ENCODE peak calls at places on chromosomes 4 and X, in seven cellular contexts. One of them, this sample, is unnamed.

GRCh38 chr4:64784125-64784524 is 374.9 kb upstream of the TECRL start:
- DNase-seq in spleen: no peak
- DNase-seq in esophagus muscularis mucosa: no peak
- DNase-seq in breast epithelium: no peak
- DNase-seq in SK-N-MC: no peak
- DNase-seq in Panc1: no peak
- DNase-seq in GM12891: no peak
- DNase-seq in this sample: no peak

GRCh38 chr4:85426366-85426765 is 48.6 kb upstream of the ARHGAP24 start:
- DNase-seq in GM12891: no peak
- DNase-seq in breast epithelium: no peak
- DNase-seq in spleen: no peak
- DNase-seq in Panc1: no peak
- DNase-seq in SK-N-MC: no peak
- DNase-seq in esophagus muscularis mucosa: no peak
- DNase-seq in this sample: no peak

GRCh38 chrX:12779534-12779933 is 11.7 kb upstream of the PRPS2 start:
- DNase-seq in breast epithelium: no peak
- DNase-seq in Panc1: no peak
- DNase-seq in SK-N-MC: no peak
- DNase-seq in esophagus muscularis mucosa: no peak
- DNase-seq in GM12891: no peak
- DNase-seq in spleen: no peak
- DNase-seq in this sample: no peak

GRCh38 chr4:23847158-23847557 is 42.7 kb downstream of the PPARGC1A start:
- DNase-seq in breast epithelium: no peak
- DNase-seq in SK-N-MC: no peak
- DNase-seq in GM12891: no peak
- DNase-seq in esophagus muscularis mucosa: no peak
- DNase-seq in Panc1: no peak
- DNase-seq in spleen: no peak
- DNase-seq in this sample: no peak

GRCh38 chrX:146127617-146128016 is 310.0 kb downstream of the SLITRK2 start:
- DNase-seq in esophagus muscularis mucosa: no peak
- DNase-seq in GM12891: no peak
- DNase-seq in breast epithelium: no peak
- DNase-seq in spleen: no peak
- DNase-seq in SK-N-MC: no peak
- DNase-seq in Panc1: no peak
- DNase-seq in this sample: no peak

GRCh38 chr4:142984871-142985585 is 138.9 kb upstream of the INPP4B start:
- DNase-seq in Panc1: no peak
- DNase-seq in breast epithelium: no peak
- DNase-seq in spleen: no peak
- DNase-seq in GM12891: no peak
- DNase-seq in esophagus muscularis mucosa: no peak
- DNase-seq in SK-N-MC: no peak
- DNase-seq in this sample: no peak

GRCh38 chrX:56932106-56932505 is 63.2 kb downstream of the SPIN3 start:
- DNase-seq in breast epithelium: no peak
- DNase-seq in SK-N-MC: no peak
- DNase-seq in spleen: no peak
- DNase-seq in Panc1: no peak
- DNase-seq in esophagus muscularis mucosa: no peak
- DNase-seq in GM12891: no peak
- DNase-seq in this sample: no peak

GRCh38 chr4:158159054-158159717 is 13.6 kb downstream of the GASK1B start:
- DNase-seq in esophagus muscularis mucosa: no peak
- DNase-seq in breast epithelium: no peak
- DNase-seq in GM12891: no peak
- DNase-seq in spleen: no peak
- DNase-seq in SK-N-MC: no peak
- DNase-seq in Panc1: no peak
- DNase-seq in this sample: no peak

GRCh38 chr4:40437741-40438383 is 102.7 kb downstream of the CHRNA9 start:
- DNase-seq in breast epithelium: no peak
- DNase-seq in GM12891: no peak
- DNase-seq in SK-N-MC: no peak
- DNase-seq in spleen: no peak
- DNase-seq in esophagus muscularis mucosa: no peak
- DNase-seq in Panc1: no peak
- DNase-seq in this sample: no peak

GRCh38 chrX:34638116-34638515 is 19.0 kb downstream of the TMEM47 start:
- DNase-seq in spleen: no peak
- DNase-seq in esophagus muscularis mucosa: no peak
- DNase-seq in breast epithelium: no peak
- DNase-seq in SK-N-MC: no peak
- DNase-seq in Panc1: no peak
- DNase-seq in GM12891: no peak
- DNase-seq in this sample: no peak

GRCh38 chr4:86706923-86707597 is 112.9 kb downstream of the PTPN13 start:
- DNase-seq in SK-N-MC: no peak
- DNase-seq in esophagus muscularis mucosa: no peak
- DNase-seq in breast epithelium: no peak
- DNase-seq in spleen: no peak
- DNase-seq in Panc1: no peak
- DNase-seq in GM12891: no peak
- DNase-seq in this sample: no peak

GRCh38 chr4:83582289-83582756 is 46.4 kb downstream of the GPAT3 start:
- DNase-seq in SK-N-MC: no peak
- DNase-seq in spleen: no peak
- DNase-seq in GM12891: no peak
- DNase-seq in breast epithelium: peak; percentile 54
- DNase-seq in esophagus muscularis mucosa: no peak
- DNase-seq in Panc1: no peak
- DNase-seq in this sample: peak; percentile 68

DNA sequence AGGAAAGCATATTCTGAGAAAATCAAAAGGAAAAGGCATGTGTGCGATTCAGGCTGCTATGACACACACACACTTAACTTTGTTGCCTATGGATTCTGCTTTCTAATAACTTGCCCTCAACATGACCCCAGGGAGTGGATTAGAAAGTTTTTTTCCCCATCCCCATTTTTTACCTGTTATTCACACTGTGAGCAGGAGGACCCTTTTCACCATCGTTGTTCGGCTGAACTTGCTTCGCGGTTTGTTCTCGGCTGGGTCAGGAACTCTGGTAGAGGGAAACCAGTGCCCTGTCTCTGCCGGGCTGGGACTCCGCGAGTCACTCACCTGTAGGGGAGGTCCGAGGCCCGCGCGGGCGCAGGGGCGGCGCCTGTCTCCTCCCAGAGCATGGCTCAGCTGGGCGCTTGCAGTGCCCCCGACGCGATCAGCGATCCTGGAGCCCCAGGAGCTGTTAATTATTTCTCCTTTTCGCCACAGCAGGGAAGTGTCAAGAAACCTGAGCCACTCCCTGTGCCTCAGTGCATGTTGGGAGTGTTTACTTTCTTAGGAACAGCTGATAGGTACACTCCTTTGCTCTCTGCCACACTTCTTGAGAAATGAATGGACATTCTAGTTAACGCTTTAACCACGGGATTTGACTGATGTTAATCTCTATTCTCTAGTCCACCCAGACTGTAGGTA is at the start of gene RASSF6:
- DNase-seq in Panc1: no peak
- DNase-seq in spleen: peak; percentile 81
- DNase-seq in GM12891: no peak
- DNase-seq in esophagus muscularis mucosa: no peak
- DNase-seq in SK-N-MC: no peak
- DNase-seq in breast epithelium: no peak
- DNase-seq in this sample: no peak
- TF ChIP-seq POLR2AphosphoS5 in Panc1: no peak
- TF ChIP-seq POLR2AphosphoS5 in spleen: no peak
- TF ChIP-seq POLR2AphosphoS5 in GM12891: no peak
- TF ChIP-seq POLR2AphosphoS5 in esophagus muscularis mucosa: no peak
- TF ChIP-seq POLR2AphosphoS5 in SK-N-MC: no peak
- TF ChIP-seq POLR2AphosphoS5 in breast epithelium: no peak
- TF ChIP-seq POLR2AphosphoS5 in this sample: no peak

GRCh38 chr4:109171098-109171497 is 131.4 kb downstream of the COL25A1 start:
- DNase-seq in GM12891: no peak
- DNase-seq in spleen: no peak
- DNase-seq in esophagus muscularis mucosa: no peak
- DNase-seq in Panc1: no peak
- DNase-seq in SK-N-MC: no peak
- DNase-seq in breast epithelium: no peak
- DNase-seq in this sample: no peak
- TF ChIP-seq POLR2AphosphoS5 in GM12891: no peak
- TF ChIP-seq POLR2AphosphoS5 in spleen: no peak
- TF ChIP-seq POLR2AphosphoS5 in esophagus muscularis mucosa: no peak
- TF ChIP-seq POLR2AphosphoS5 in Panc1: no peak
- TF ChIP-seq POLR2AphosphoS5 in SK-N-MC: no peak
- TF ChIP-seq POLR2AphosphoS5 in breast epithelium: no peak
- TF ChIP-seq POLR2AphosphoS5 in this sample: no peak

GRCh38 chr4:75848891-75849290 is 53.4 kb downstream of the PPEF2 start:
- DNase-seq in esophagus muscularis mucosa: no peak
- DNase-seq in GM12891: no peak
- DNase-seq in SK-N-MC: no peak
- DNase-seq in Panc1: no peak
- DNase-seq in breast epithelium: no peak
- DNase-seq in spleen: no peak
- DNase-seq in this sample: no peak
- TF ChIP-seq POLR2AphosphoS5 in esophagus muscularis mucosa: no peak
- TF ChIP-seq POLR2AphosphoS5 in GM12891: no peak
- TF ChIP-seq POLR2AphosphoS5 in SK-N-MC: no peak
- TF ChIP-seq POLR2AphosphoS5 in Panc1: no peak
- TF ChIP-seq POLR2AphosphoS5 in breast epithelium: no peak
- TF ChIP-seq POLR2AphosphoS5 in spleen: no peak
- TF ChIP-seq POLR2AphosphoS5 in this sample: no peak

DNA sequence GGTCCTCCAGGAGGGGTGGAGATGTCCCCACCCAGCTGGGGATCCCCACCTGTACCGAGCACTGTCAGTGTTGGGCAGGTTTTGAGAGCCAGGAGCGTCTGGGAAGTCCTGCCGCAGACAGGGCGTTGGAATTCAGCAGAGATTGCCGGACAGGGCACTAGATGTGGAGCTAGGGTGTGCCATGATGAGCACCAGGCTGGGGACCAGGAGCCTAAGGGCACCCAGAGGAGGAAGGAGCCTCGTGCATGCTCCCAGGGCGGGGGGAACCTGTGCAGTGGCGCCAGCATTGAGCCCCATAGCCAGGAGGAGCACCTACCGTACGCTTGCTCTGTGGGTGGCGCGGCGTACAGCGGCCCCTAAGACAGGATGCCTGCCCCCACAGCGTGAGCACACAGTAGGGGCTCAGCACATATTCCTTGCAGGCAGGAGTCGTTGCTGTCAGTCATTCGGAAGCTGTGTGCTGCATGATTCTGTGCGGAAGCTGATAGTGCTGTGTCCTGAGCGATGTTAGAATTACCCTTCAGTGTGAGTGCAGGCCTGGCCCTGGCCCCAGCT is 18.8 kb upstream of the TADA2B start:
- DNase-seq in GM12891: no peak
- DNase-seq in spleen: peak; percentile 64
- DNase-seq in SK-N-MC: no peak
- DNase-seq in Panc1: no peak
- DNase-seq in esophagus muscularis mucosa: no peak
- DNase-seq in breast epithelium: no peak
- DNase-seq in this sample: no peak
- TF ChIP-seq POLR2AphosphoS5 in GM12891: no peak
- TF ChIP-seq POLR2AphosphoS5 in spleen: peak; percentile 12
- TF ChIP-seq POLR2AphosphoS5 in SK-N-MC: no peak
- TF ChIP-seq POLR2AphosphoS5 in Panc1: no peak
- TF ChIP-seq POLR2AphosphoS5 in esophagus muscularis mucosa: no peak
- TF ChIP-seq POLR2AphosphoS5 in breast epithelium: no peak
- TF ChIP-seq POLR2AphosphoS5 in this sample: no peak

GRCh38 chr4:54091637-54092404 is 8.1 kb upstream of the GSX2 start:
- DNase-seq in SK-N-MC: no peak
- DNase-seq in spleen: peak; percentile 93
- DNase-seq in breast epithelium: no peak
- DNase-seq in GM12891: no peak
- DNase-seq in esophagus muscularis mucosa: no peak
- DNase-seq in Panc1: no peak
- DNase-seq in this sample: peak; percentile 89
- TF ChIP-seq POLR2AphosphoS5 in SK-N-MC: peak; percentile 51
- TF ChIP-seq POLR2AphosphoS5 in spleen: peak; percentile 75
- TF ChIP-seq POLR2AphosphoS5 in breast epithelium: no peak
- TF ChIP-seq POLR2AphosphoS5 in GM12891: no peak
- TF ChIP-seq POLR2AphosphoS5 in esophagus muscularis mucosa: peak; percentile 77
- TF ChIP-seq POLR2AphosphoS5 in Panc1: peak; percentile 30
- TF ChIP-seq POLR2AphosphoS5 in this sample: no peak

DNA sequence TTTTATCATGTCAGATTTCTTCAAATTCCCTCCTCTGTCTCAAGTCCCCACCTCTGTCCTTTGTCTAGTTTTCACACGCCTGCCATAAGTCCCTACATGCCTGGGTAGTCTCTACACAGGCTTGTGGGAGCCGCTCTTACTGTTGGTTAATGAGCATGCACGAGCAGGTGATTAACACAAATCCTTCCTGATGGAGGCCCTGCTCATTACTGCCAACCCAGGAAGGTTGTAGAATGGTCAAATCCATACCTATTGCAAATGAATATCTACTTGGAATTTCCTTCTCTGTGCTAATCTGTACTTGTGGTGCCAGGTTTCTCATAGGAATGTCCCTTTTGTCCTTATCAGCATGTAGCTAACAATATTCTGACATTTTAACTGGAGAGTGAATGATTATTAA is 208.4 kb upstream of the HDX start:
- DNase-seq in breast epithelium: no peak
- DNase-seq in esophagus muscularis mucosa: no peak
- DNase-seq in spleen: no peak
- DNase-seq in GM12891: no peak
- DNase-seq in Panc1: no peak
- DNase-seq in SK-N-MC: no peak
- DNase-seq in this sample: no peak
- TF ChIP-seq POLR2AphosphoS5 in breast epithelium: no peak
- TF ChIP-seq POLR2AphosphoS5 in esophagus muscularis mucosa: no peak
- TF ChIP-seq POLR2AphosphoS5 in spleen: no peak
- TF ChIP-seq POLR2AphosphoS5 in GM12891: no peak
- TF ChIP-seq POLR2AphosphoS5 in Panc1: no peak
- TF ChIP-seq POLR2AphosphoS5 in SK-N-MC: no peak
- TF ChIP-seq POLR2AphosphoS5 in this sample: no peak

GRCh38 chrX:152202886-152203285 is 64.5 kb upstream of the MAGEA10 start:
- DNase-seq in breast epithelium: no peak
- DNase-seq in GM12891: no peak
- DNase-seq in Panc1: no peak
- DNase-seq in SK-N-MC: no peak
- DNase-seq in esophagus muscularis mucosa: no peak
- DNase-seq in spleen: no peak
- DNase-seq in this sample: no peak

GRCh38 chrX:152206426-152206825 is 68.0 kb upstream of the MAGEA10 start:
- DNase-seq in GM12891: no peak
- DNase-seq in spleen: no peak
- DNase-seq in SK-N-MC: no peak
- DNase-seq in Panc1: no peak
- DNase-seq in breast epithelium: no peak
- DNase-seq in esophagus muscularis mucosa: no peak
- DNase-seq in this sample: no peak

GRCh38 chrX:152204919-152205318 is 66.5 kb upstream of the MAGEA10 start:
- DNase-seq in esophagus muscularis mucosa: no peak
- DNase-seq in GM12891: no peak
- DNase-seq in SK-N-MC: no peak
- DNase-seq in spleen: no peak
- DNase-seq in breast epithelium: no peak
- DNase-seq in Panc1: no peak
- DNase-seq in this sample: no peak
- TF ChIP-seq POLR2AphosphoS5 in esophagus muscularis mucosa: no peak
- TF ChIP-seq POLR2AphosphoS5 in GM12891: no peak
- TF ChIP-seq POLR2AphosphoS5 in SK-N-MC: no peak
- TF ChIP-seq POLR2AphosphoS5 in spleen: no peak
- TF ChIP-seq POLR2AphosphoS5 in breast epithelium: no peak
- TF ChIP-seq POLR2AphosphoS5 in Panc1: no peak
- TF ChIP-seq POLR2AphosphoS5 in this sample: no peak